ENCODE peak calls at places on chromosomes 7 and 10, in nine cellular contexts. G, C, H, A, B, X, D, Q and Y are unnamed samples.

GRCh38 chr10:47285381-47286115 is 14.4 kb upstream of the GDF10 start:
- DNase-seq in G (no peak), C (no peak), H (no peak), A (no peak), B (no peak), X (no peak), D (no peak), Q (no peak), Y (no peak)

GRCh38 chr10:63431962-63432797 is 33.6 kb downstream of the JMJD1C start:
- DNase-seq in G (peak), C (no peak), H (no peak), A (peak), B (peak), X (no peak), D (peak), Q (no peak), Y (no peak)

GRCh38 chr10:14263041-14263440 is 67.7 kb downstream of the FRMD4A start:
- DNase-seq in G (no peak), C (no peak), H (no peak), A (no peak), B (no peak), X (no peak), D (no peak), Q (no peak), Y (no peak)

GRCh38 chr10:3395487-3395886 is 222.9 kb upstream of the PITRM1 start:
- DNase-seq in G (no peak), C (no peak), H (no peak), A (no peak), B (no peak), X (no peak), D (no peak), Q (no peak), Y (no peak)

GRCh38 chr7:72187179-72187578 is 225.0 kb downstream of the CALN1 start:
- DNase-seq in G (no peak), C (no peak), H (no peak), A (no peak), B (no peak), X (no peak), D (no peak), Q (peak), Y (no peak)

GRCh38 chr7:17392846-17393245 is 94.4 kb downstream of the AHR start:
- DNase-seq in G (peak), C (peak), H (no peak), A (peak), B (no peak), X (no peak), D (no peak), Q (no peak), Y (peak)

GRCh38 chr7:118664498-118664897 is 440.0 kb downstream of the ANKRD7 start:
- DNase-seq in G (no peak), C (no peak), H (no peak), A (no peak), B (no peak), X (no peak), D (no peak), Q (no peak), Y (no peak)

GRCh38 chr10:23439920-23440875 is 1.3 kb downstream of the OTUD1 start:
- DNase-seq in G (peak), C (peak), H (peak), A (peak), B (no peak), X (peak), D (peak), Q (no peak), Y (peak)

GRCh38 chr10:4639960-4640359 is 186.0 kb upstream of the AKR1E2 start:
- DNase-seq in G (no peak), C (no peak), H (no peak), A (no peak), B (no peak), X (no peak), D (no peak), Q (no peak), Y (no peak)

GRCh38 chr10:58740620-58741369 is 228.1 kb downstream of the BICC1 start:
- DNase-seq in G (no peak), C (peak), H (no peak), A (no peak), B (no peak), X (no peak), D (no peak), Q (no peak), Y (no peak)

GRCh38 chr7:131529179-131529578 is 27.2 kb downstream of the PODXL start:
- DNase-seq in G (no peak), C (no peak), H (no peak), A (no peak), B (no peak), X (no peak), D (no peak), Q (no peak), Y (no peak)

GRCh38 chr7:85628187-85628586 is 441.3 kb upstream of the SEMA3D start:
- DNase-seq in G (no peak), C (no peak), H (no peak), A (no peak), B (no peak), X (no peak), D (no peak), Q (no peak), Y (no peak)

GRCh38 chr10:85908462-85908861 is 458.1 kb downstream of the GRID1 start:
- DNase-seq in G (no peak), C (no peak), H (no peak), A (no peak), B (no peak), X (no peak), D (no peak), Q (no peak), Y (no peak)

GRCh38 chr7:44277851-44278250 is 47.5 kb downstream of the CAMK2B start:
- DNase-seq in G (peak), C (peak), H (no peak), A (peak), B (no peak), X (no peak), D (no peak), Q (no peak), Y (peak)

GRCh38 chr10:24951201-24952145 is 933 bp downstream of the PRTFDC1 start:
- DNase-seq in G (peak), C (peak), H (peak), A (no peak), B (no peak), X (no peak), D (no peak), Q (peak), Y (no peak)

GRCh38 chr7:30468791-30469190 is 9.8 kb downstream of the NOD1 start:
- DNase-seq in G (peak), C (peak), H (no peak), A (peak), B (no peak), X (no peak), D (no peak), Q (no peak), Y (peak)

GRCh38 chr10:22648547-22648961 is 65.8 kb downstream of the PIP4K2A start:
- DNase-seq in G (peak), C (peak), H (no peak), A (peak), B (peak), X (no peak), D (peak), Q (no peak), Y (peak)

GRCh38 chr10:5094265-5095205 is at the start of gene AKR1C3:
- DNase-seq in G (peak), C (peak), H (peak), A (peak), B (no peak), X (peak), D (peak), Q (peak), Y (peak)

GRCh38 chr10:88949912-88950664 is 2.5 kb downstream of the ACTA2 start:
- DNase-seq in G (peak), C (peak), H (no peak), A (no peak), B (no peak), X (no peak), D (no peak), Q (no peak), Y (peak)

GRCh38 chr7:41257660-41258059 is 445.2 kb downstream of the INHBA start:
- DNase-seq in G (no peak), C (no peak), H (no peak), A (no peak), B (no peak), X (no peak), D (no peak), Q (no peak), Y (no peak)

GRCh38 chr7:30276203-30276900 is 8.0 kb upstream of the ZNRF2 start:
- DNase-seq in G (peak), C (peak), H (no peak), A (peak), B (no peak), X (peak), D (peak), Q (peak), Y (peak)

GRCh38 chr10:3526721-3527120 is 258.3 kb downstream of the KLF6 start:
- DNase-seq in G (peak), C (peak), H (no peak), A (peak), B (no peak), X (no peak), D (no peak), Q (no peak), Y (peak)

GRCh38 chr7:131562941-131563340 is 6.5 kb upstream of the PODXL start:
- DNase-seq in G (peak), C (no peak), H (no peak), A (peak), B (no peak), X (no peak), D (no peak), Q (no peak), Y (no peak)

GRCh38 chr10:53135213-53135896 is 362.8 kb upstream of the MBL2 start:
- DNase-seq in G (no peak), C (no peak), H (no peak), A (no peak), B (no peak), X (no peak), D (no peak), Q (no peak), Y (no peak)

GRCh38 chr10:104707602-104708160 is 66.6 kb downstream of the SORCS3 start:
- DNase-seq in G (no peak), C (no peak), H (no peak), A (no peak), B (no peak), X (no peak), D (no peak), Q (no peak), Y (no peak)

GRCh38 chr10:77925410-77925794 is 1.2 kb downstream of the DLG5 start:
- DNase-seq in G (peak), C (peak), H (peak), A (peak), B (no peak), X (no peak), D (peak), Q (no peak), Y (peak)

GRCh38 chr7:155219947-155220769 is 77.5 kb upstream of the INSIG1 start:
- DNase-seq in G (peak), C (no peak), H (no peak), A (no peak), B (no peak), X (no peak), D (no peak), Q (no peak), Y (peak)

GRCh38 chr10:124482401-124482800 is 20.8 kb downstream of the LHPP start:
- DNase-seq in G (no peak), C (no peak), H (no peak), A (no peak), B (no peak), X (no peak), D (no peak), Q (no peak), Y (no peak)

GRCh38 chr10:124484016-124484415 is 22.4 kb downstream of the LHPP start:
- DNase-seq in G (no peak), C (no peak), H (no peak), A (no peak), B (no peak), X (no peak), D (no peak), Q (no peak), Y (no peak)

GRCh38 chr10:124482876-124483275 is 21.3 kb downstream of the LHPP start:
- DNase-seq in G (no peak), C (no peak), H (no peak), A (no peak), B (no peak), X (no peak), D (no peak), Q (no peak), Y (no peak)

GRCh38 chr10:124480860-124481259 is 19.2 kb downstream of the LHPP start:
- DNase-seq in G (no peak), C (no peak), H (no peak), A (no peak), B (no peak), X (no peak), D (no peak), Q (peak), Y (no peak)

DNA sequence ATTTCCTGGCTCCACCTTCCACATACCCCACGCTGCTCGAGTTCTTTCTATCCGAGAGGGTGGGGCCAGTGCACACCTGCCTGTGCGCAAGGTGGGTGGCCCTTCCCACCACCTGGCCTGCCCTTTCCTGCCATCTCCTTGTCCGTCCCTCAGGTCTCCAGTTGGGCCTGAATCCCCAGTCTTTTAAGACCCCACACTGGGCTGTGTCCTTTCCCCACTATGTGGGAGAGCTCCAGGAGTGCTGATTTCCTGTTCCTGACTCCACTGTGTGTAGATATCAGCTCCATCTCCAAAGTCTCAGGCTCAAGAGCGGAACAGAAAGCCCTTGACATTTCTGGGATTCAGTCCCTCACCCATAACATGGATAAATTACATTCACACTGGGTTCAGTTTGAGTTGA is 20.1 kb downstream of the LHPP start:
- DNase-seq in G (no peak), C (no peak), H (no peak), A (no peak), B (no peak), X (no peak), D (no peak), Q (no peak), Y (no peak)
- H3K9ac ChIP-seq in G (no peak), C (no peak), H (no peak), A (no peak), B (no peak), X (no peak), D (no peak), Q (no peak), Y (no peak)

GRCh38 chr10:109889867-109890266 is 33.4 kb downstream of the XPNPEP1 start:
- DNase-seq in G (peak), C (peak), H (no peak), A (peak), B (peak), X (no peak), D (peak), Q (no peak), Y (peak)
- H3K9ac ChIP-seq in G (peak), C (no peak), H (no peak), A (no peak), B (no peak), X (no peak), D (no peak), Q (no peak), Y (no peak)

GRCh38 chr7:32890010-32890552 is 1.5 kb downstream of the KBTBD2 start:
- DNase-seq in G (peak), C (peak), H (no peak), A (peak), B (no peak), X (peak), D (peak), Q (no peak), Y (peak)

GRCh38 chr7:32891046-32891799 is at the start of gene KBTBD2:
- DNase-seq in G (peak), C (peak), H (peak), A (peak), B (no peak), X (peak), D (peak), Q (peak), Y (peak)

GRCh38 chr7:32888505-32888904 is 3.1 kb downstream of the KBTBD2 start:
- DNase-seq in G (no peak), C (no peak), H (no peak), A (no peak), B (no peak), X (no peak), D (no peak), Q (no peak), Y (no peak)

GRCh38 chr7:32890553-32891045 is 961 bp downstream of the KBTBD2 start:
- DNase-seq in G (peak), C (peak), H (peak), A (peak), B (no peak), X (peak), D (peak), Q (no peak), Y (peak)

DNA sequence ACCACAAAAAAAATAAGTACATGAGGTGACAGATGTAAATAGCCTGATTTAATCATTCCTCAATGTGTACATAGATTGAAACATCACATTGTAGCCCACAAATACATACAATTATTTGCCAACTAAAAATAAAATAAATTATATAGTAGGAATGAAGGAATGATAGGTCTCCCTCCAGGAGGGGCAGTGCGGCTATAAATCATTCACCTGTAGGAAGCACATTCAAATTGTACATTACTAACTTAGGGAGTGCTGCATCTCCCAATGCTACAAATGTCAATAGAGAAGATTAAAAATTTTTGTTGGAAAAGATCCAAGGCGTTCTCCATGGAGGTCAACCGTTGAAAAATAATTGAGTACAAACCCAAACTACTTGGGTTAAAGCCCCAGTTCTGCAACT is 4.2 kb downstream of the KBTBD2 start:
- DNase-seq in G (no peak), C (no peak), H (no peak), A (no peak), B (no peak), X (no peak), D (no peak), Q (no peak), Y (no peak)
- H3K9ac ChIP-seq in G (no peak), C (no peak), H (no peak), A (no peak), B (no peak), X (no peak), D (no peak), Q (no peak), Y (no peak)

GRCh38 chr7:151660141-151660540 is 140.4 kb upstream of the RHEB start:
- DNase-seq in G (peak), C (no peak), H (no peak), A (peak), B (no peak), X (no peak), D (no peak), Q (no peak), Y (no peak)
- H3K9ac ChIP-seq in G (peak), C (no peak), H (no peak), A (no peak), B (no peak), X (no peak), D (no peak), Q (no peak), Y (peak)

DNA sequence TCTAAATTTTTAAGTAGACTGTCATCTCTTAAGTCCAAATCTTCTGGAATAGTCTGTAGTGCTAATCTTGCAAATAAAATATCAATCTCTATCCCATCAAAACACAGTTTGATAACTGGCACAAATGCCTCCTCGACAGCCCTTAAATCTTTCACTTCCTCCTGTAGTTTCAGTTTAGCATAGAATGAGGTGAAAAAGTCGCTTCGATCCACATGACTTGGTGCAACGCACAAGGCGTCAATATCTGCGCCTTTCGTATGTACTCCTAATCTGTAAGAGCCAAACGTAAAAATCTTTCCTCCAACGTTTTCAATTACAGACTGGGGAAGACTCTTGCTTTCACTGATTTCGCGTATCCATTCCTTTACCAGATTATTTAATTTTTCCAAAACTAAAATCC is 603 bp downstream of the PAPOLB start:
- DNase-seq in G (no peak), C (no peak), H (no peak), A (no peak), B (no peak), X (no peak), D (no peak), Q (no peak), Y (no peak)
- H3K9ac ChIP-seq in G (no peak), C (no peak), H (no peak), A (no peak), B (no peak), X (no peak), D (no peak), Q (no peak), Y (no peak)

GRCh38 chr10:124096494-124096893 is 3.1 kb upstream of the CHST15 start:
- DNase-seq in G (no peak), C (no peak), H (no peak), A (no peak), B (no peak), X (no peak), D (no peak), Q (no peak), Y (no peak)

GRCh38 chr10:124094419-124094785 is 1.0 kb upstream of the CHST15 start:
- DNase-seq in G (no peak), C (no peak), H (no peak), A (no peak), B (no peak), X (peak), D (no peak), Q (no peak), Y (no peak)

GRCh38 chr10:124092270-124093075 is 925 bp downstream of the CHST15 start:
- DNase-seq in G (peak), C (peak), H (peak), A (no peak), B (no peak), X (peak), D (peak), Q (no peak), Y (peak)

GRCh38 chr10:124093076-124093773 is at the start of gene CHST15:
- DNase-seq in G (peak), C (peak), H (no peak), A (no peak), B (no peak), X (peak), D (peak), Q (peak), Y (peak)

DNA sequence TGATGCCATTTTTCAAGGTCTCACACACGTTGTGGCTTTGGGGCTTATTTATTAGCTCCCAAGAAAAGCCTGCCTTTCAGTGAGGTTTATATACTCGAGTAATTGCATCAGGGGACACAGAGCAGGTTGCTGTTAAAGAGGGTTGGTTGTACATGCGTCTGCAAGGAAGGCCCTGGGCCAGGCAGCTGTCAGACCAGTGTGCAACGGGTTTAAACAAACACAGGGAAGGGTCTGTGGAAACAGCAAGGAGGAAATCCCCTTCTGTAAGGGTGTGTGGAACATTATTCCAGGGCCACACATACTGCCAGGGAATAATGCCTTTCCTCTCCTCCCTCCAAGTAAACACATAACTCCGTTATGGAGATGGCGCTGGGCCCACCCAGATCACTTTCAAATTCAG is 1.7 kb upstream of the CHST15 start:
- DNase-seq in G (no peak), C (peak), H (no peak), A (no peak), B (no peak), X (no peak), D (no peak), Q (no peak), Y (no peak)
- H3K9ac ChIP-seq in G (no peak), C (no peak), H (no peak), A (no peak), B (no peak), X (peak), D (no peak), Q (no peak), Y (no peak)